ENCODE peak calls at places on chromosomes 6 and 20, in eight cellular contexts. H, B, G, Z, M, X, W and J are unnamed samples.

GRCh38 chr20:47676912-47677311 is 108.4 kb downstream of the SULF2 start:
- DNase-seq in H (no peak), B (no peak), G (no peak), Z (no peak), M (no peak), X (no peak), W (no peak), J (no peak)

GRCh38 chr6:26521485-26522391 is 16.4 kb upstream of the HMGN4 start:
- DNase-seq in H (peak; percentile 68), B (peak; percentile 91), G (peak; percentile 73), Z (peak; percentile 87), M (peak; percentile 79), X (no peak), W (peak; percentile 59), J (peak; percentile 93)

GRCh38 chr20:4060054-4060795 is 44.9 kb upstream of the RNF24 start:
- DNase-seq in H (no peak), B (no peak), G (no peak), Z (no peak), M (no peak), X (no peak), W (no peak), J (peak; percentile 33)

GRCh38 chr20:36467076-36467999 is 74.0 kb upstream of the MYL9 start:
- DNase-seq in H (peak; percentile 81), B (no peak), G (no peak), Z (no peak), M (no peak), X (no peak), W (peak; percentile 63), J (peak; percentile 69)

GRCh38 chr6:10248378-10248843 is 166.5 kb downstream of the TFAP2A start:
- DNase-seq in H (no peak), B (no peak), G (no peak), Z (peak; percentile 30), M (no peak), X (peak; percentile 59), W (peak; percentile 85), J (no peak)

GRCh38 chr20:62122659-62123449 is 579 bp downstream of the LSM14B start:
- DNase-seq in H (peak; percentile 70), B (no peak), G (peak; percentile 53), Z (no peak), M (peak; percentile 61), X (no peak), W (no peak), J (peak; percentile 84)

GRCh38 chr6:158213925-158214674 is 46.0 kb downstream of the GTF2H5 start:
- DNase-seq in H (peak; percentile 49), B (peak; percentile 55), G (peak; percentile 21), Z (peak; percentile 69), M (peak; percentile 43), X (peak; percentile 54), W (peak; percentile 66), J (peak; percentile 72)

GRCh38 chr20:431012-431904 is 23.2 kb downstream of the RBCK1 start:
- DNase-seq in H (peak; percentile 78), B (peak; percentile 57), G (peak; percentile 36), Z (peak; percentile 81), M (peak; percentile 54), X (peak; percentile 18), W (peak; percentile 61), J (peak; percentile 66)

GRCh38 chr6:55794136-55794812 is 81.1 kb downstream of the BMP5 start:
- DNase-seq in H (peak; percentile 30), B (no peak), G (no peak), Z (no peak), M (no peak), X (peak; percentile 46), W (no peak), J (no peak)

GRCh38 chr6:139764498-139764986 is 390.1 kb upstream of the CITED2 start:
- DNase-seq in H (peak; percentile 88), B (no peak), G (no peak), Z (no peak), M (no peak), X (peak; percentile 93), W (peak; percentile 97), J (peak; percentile 3)

GRCh38 chr6:89132087-89132486 is 13.8 kb upstream of the PM20D2 start:
- DNase-seq in H (no peak), B (no peak), G (no peak), Z (no peak), M (no peak), X (no peak), W (no peak), J (no peak)

GRCh38 chr6:34680802-34681515 is 15.6 kb downstream of the ILRUN start:
- DNase-seq in H (peak; percentile 74), B (no peak), G (no peak), Z (no peak), M (no peak), X (no peak), W (no peak), J (peak; percentile 46)

GRCh38 chr6:99151634-99152344 is 197.7 kb downstream of the FAXC start:
- DNase-seq in H (peak; percentile 33), B (peak; percentile 78), G (peak; percentile 36), Z (peak; percentile 78), M (peak; percentile 73), X (no peak), W (peak; percentile 17), J (peak; percentile 74)

GRCh38 chr6:65638047-65638831 is 68.8 kb downstream of the EYS start:
- DNase-seq in H (no peak), B (peak; percentile 45), G (no peak), Z (peak; percentile 71), M (peak; percentile 45), X (no peak), W (no peak), J (no peak)

GRCh38 chr20:47574616-47575401 is 73.1 kb downstream of the NCOA3 start:
- DNase-seq in H (no peak), B (no peak), G (no peak), Z (no peak), M (no peak), X (no peak), W (no peak), J (peak; percentile 32)

GRCh38 chr6:133223458-133224014 is 17.6 kb upstream of the EYA4 start:
- DNase-seq in H (no peak), B (no peak), G (no peak), Z (no peak), M (no peak), X (no peak), W (no peak), J (no peak)

GRCh38 chr6:33391278-33392167 is at the start of gene KIFC1:
- DNase-seq in H (peak; percentile 98), B (peak; percentile 99), G (peak; percentile 99), Z (peak; percentile 99), M (peak; percentile 99), X (peak; percentile 99), W (peak; percentile 100), J (peak; percentile 100)
- TF ChIP-seq CTCF in H (peak; percentile 98), B (peak; percentile 92), G (peak; percentile 99), Z (peak; percentile 98), M (peak; percentile 95), X (peak; percentile 98), W (peak; percentile 98), J (peak; percentile 97)

GRCh38 chr20:7828437-7828836 is 111.8 kb downstream of the HAO1 start:
- DNase-seq in H (no peak), B (no peak), G (no peak), Z (no peak), M (no peak), X (no peak), W (no peak), J (no peak)

GRCh38 chr20:7829776-7830175 is 110.5 kb downstream of the HAO1 start:
- DNase-seq in H (no peak), B (no peak), G (no peak), Z (no peak), M (no peak), X (no peak), W (no peak), J (no peak)

DNA sequence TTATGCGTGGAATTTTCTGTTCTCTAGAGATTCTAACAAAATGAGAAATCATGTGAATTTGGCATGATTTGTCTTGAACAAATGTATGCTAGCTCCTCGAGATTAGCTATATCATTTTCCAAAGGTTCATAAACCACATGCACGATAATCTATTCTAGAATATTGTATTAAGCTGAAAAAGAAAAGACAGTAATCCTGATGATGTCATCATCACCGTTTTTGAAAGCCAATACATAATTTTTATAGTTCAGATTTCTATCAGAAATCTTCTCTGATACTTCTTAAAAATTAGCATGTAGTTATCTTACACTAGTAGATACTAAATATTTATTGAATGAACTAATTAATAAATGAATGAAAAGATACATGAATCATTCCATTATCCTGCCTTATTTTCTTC is 111.2 kb downstream of the HAO1 start:
- DNase-seq in H (no peak), B (no peak), G (no peak), Z (no peak), M (no peak), X (no peak), W (no peak), J (no peak)
- TF ChIP-seq CTCF in H (no peak), B (no peak), G (no peak), Z (no peak), M (no peak), X (no peak), W (no peak), J (no peak)

DNA sequence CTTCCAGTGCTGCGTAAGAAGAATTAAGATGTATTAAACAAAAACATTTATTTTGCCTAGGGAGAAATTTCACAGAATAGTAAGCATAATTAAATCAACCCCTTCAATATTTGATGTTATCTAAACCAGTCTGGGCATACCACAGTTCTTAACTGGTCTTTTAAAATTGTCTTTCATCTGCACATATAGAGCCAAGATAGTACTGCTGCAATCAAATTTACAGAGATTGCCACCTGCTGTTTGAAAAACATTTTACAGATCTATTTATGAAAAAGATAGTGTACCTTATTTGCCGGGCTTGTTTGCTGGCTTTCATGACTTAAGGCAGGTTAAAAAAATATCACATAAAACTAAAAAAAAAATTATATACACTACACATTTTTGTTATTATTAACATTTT is 323.2 kb downstream of the ADGRB3 start:
- DNase-seq in H (peak; percentile 5), B (no peak), G (no peak), Z (no peak), M (no peak), X (no peak), W (no peak), J (no peak)
- TF ChIP-seq CTCF in H (peak; percentile 25), B (peak; percentile 16), G (no peak), Z (no peak), M (no peak), X (no peak), W (no peak), J (peak; percentile 37)

GRCh38 chr6:51565472-51565871 is 521.9 kb downstream of the PKHD1 start:
- DNase-seq in H (no peak), B (no peak), G (no peak), Z (no peak), M (no peak), X (no peak), W (no peak), J (no peak)

GRCh38 chr6:51570168-51570921 is 517.1 kb downstream of the PKHD1 start:
- DNase-seq in H (peak; percentile 12), B (no peak), G (no peak), Z (no peak), M (no peak), X (no peak), W (no peak), J (no peak)

GRCh38 chr6:51571168-51571567 is 516.2 kb downstream of the PKHD1 start:
- DNase-seq in H (no peak), B (no peak), G (no peak), Z (no peak), M (no peak), X (no peak), W (no peak), J (no peak)

GRCh38 chr6:51568771-51569170 is 518.6 kb downstream of the PKHD1 start:
- DNase-seq in H (peak; percentile 22), B (no peak), G (no peak), Z (no peak), M (no peak), X (no peak), W (no peak), J (peak; percentile 9)

GRCh38 chr6:51569594-51569993 is 517.8 kb downstream of the PKHD1 start:
- DNase-seq in H (no peak), B (no peak), G (no peak), Z (peak; percentile 31), M (no peak), X (no peak), W (no peak), J (no peak)
- TF ChIP-seq CTCF in H (no peak), B (no peak), G (no peak), Z (peak; percentile 45), M (no peak), X (no peak), W (no peak), J (no peak)